ENCODE peak calls at places on chromosomes 2 and 18, in six cellular contexts. G, V, M, P, U and H are unnamed samples.

GRCh38 chr2:113240915-113241911 is 37.5 kb downstream of the PAX8 start:
- DNase-seq in G (peak; percentile 99), V (peak; percentile 70), M (peak; percentile 90), P (no peak), U (peak; percentile 93), H (peak; percentile 93)

GRCh38 chr2:222287862-222288479 is 10.8 kb downstream of the PAX3 start:
- DNase-seq in G (no peak), V (no peak), M (no peak), P (no peak), U (no peak), H (no peak)

GRCh38 chr18:79326413-79327198 is 69.1 kb upstream of the NFATC1 start:
- DNase-seq in G (no peak), V (no peak), M (no peak), P (no peak), U (no peak), H (no peak)

GRCh38 chr18:46946656-46947282 is 29.4 kb downstream of the KATNAL2 start:
- DNase-seq in G (peak; percentile 88), V (peak; percentile 25), M (no peak), P (no peak), U (peak; percentile 90), H (no peak)

GRCh38 chr2:232951891-232952290 is 61.2 kb downstream of the NGEF start:
- DNase-seq in G (no peak), V (no peak), M (no peak), P (no peak), U (no peak), H (no peak)

GRCh38 chr2:190533175-190533967 is 1.2 kb downstream of the NEMP2 start:
- DNase-seq in G (no peak), V (peak; percentile 24), M (no peak), P (no peak), U (no peak), H (peak; percentile 47)

GRCh38 chr2:120708944-120709607 is 26.6 kb upstream of the GLI2 start:
- DNase-seq in G (no peak), V (no peak), M (no peak), P (no peak), U (no peak), H (no peak)

GRCh38 chr18:3328522-3328921 is 66.6 kb downstream of the MYL12B start:
- DNase-seq in G (no peak), V (no peak), M (no peak), P (no peak), U (no peak), H (no peak)

GRCh38 chr18:68660355-68661183 is 54.3 kb downstream of the TMX3 start:
- DNase-seq in G (peak; percentile 3), V (peak; percentile 33), M (peak; percentile 33), P (no peak), U (peak; percentile 42), H (peak; percentile 35)

GRCh38 chr18:44579028-44579692 is 101.5 kb upstream of the SETBP1 start:
- DNase-seq in G (peak; percentile 6), V (peak; percentile 16), M (peak; percentile 1), P (no peak), U (no peak), H (peak; percentile 28)

GRCh38 chr18:75612491-75612890 is 185.0 kb upstream of the SMIM21 start:
- DNase-seq in G (no peak), V (no peak), M (no peak), P (no peak), U (no peak), H (no peak)

GRCh38 chr2:65436169-65436824 is 3.9 kb upstream of the SPRED2 start:
- DNase-seq in G (peak; percentile 73), V (peak; percentile 93), M (peak; percentile 89), P (no peak), U (peak; percentile 59), H (peak; percentile 95)

GRCh38 chr2:203225423-203226039 is 13.3 kb upstream of the CYP20A1 start:
- DNase-seq in G (no peak), V (peak; percentile 35), M (peak; percentile 35), P (no peak), U (peak; percentile 32), H (peak; percentile 43)

GRCh38 chr18:59699750-59700534 is 2.7 kb upstream of the CCBE1 start:
- DNase-seq in G (no peak), V (no peak), M (no peak), P (no peak), U (no peak), H (no peak)

GRCh38 chr2:98463988-98464771 is 19.5 kb downstream of the INPP4A start:
- DNase-seq in G (no peak), V (peak; percentile 51), M (no peak), P (no peak), U (no peak), H (peak; percentile 95)

GRCh38 chr2:223779877-223780276 is 57.5 kb downstream of the AP1S3 start:
- DNase-seq in G (peak; percentile 50), V (peak; percentile 52), M (peak; percentile 68), P (no peak), U (peak; percentile 53), H (peak; percentile 76)

GRCh38 chr2:134178109-134178877 is 75.6 kb upstream of the MGAT5 start:
- DNase-seq in G (no peak), V (no peak), M (no peak), P (no peak), U (peak; percentile 10), H (no peak)

GRCh38 chr2:159445307-159445706 is 158.8 kb upstream of the WDSUB1 start:
- DNase-seq in G (no peak), V (no peak), M (no peak), P (no peak), U (no peak), H (no peak)

GRCh38 chr2:30213326-30213725 is 18.0 kb upstream of the LBH start:
- DNase-seq in G (no peak), V (no peak), M (no peak), P (no peak), U (no peak), H (no peak)

GRCh38 chr2:96153291-96153713 is 8.1 kb upstream of the DUSP2 start:
- DNase-seq in G (no peak), V (no peak), M (no peak), P (no peak), U (no peak), H (no peak)

GRCh38 chr18:43471873-43472272 is 194.6 kb upstream of the SYT4 start:
- DNase-seq in G (no peak), V (no peak), M (no peak), P (no peak), U (no peak), H (no peak)

DNA sequence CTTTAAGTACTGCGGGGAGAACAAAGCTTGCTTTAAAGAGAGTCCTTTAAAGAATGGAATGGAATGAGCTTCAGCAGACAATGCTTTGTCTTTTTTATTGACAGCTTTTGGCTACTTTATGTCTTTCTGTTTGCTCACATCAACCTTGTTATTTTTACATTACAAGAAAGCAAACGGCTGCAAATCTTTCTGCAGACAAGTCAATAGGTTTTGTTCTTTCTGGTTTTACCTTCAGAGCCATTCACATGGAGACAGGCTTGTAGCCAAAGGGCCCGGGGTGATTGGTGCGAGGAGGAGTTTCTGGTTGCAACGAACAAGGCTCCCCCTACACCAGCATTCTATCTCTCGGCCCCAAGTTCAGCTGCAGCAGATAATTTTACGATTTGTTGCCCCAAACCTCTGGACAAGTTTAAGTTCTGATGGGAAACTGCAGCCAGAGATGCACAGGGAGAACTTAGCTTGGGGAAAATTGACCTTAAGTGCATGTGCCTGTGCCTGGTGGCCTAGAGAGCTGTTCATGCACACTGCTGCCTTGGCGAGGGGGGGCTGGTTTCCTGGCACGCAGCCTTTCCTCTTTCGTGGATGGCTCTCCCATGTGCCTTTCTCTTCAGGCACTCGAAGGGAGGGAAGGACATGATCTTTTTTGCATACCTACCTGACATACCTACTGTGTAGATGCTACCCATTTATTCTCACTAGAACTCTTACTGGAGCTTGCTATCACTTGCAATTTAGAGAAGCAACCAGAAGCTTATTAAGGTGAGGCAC is 543.2 kb downstream of the DCDC2C start:
- DNase-seq in G (no peak), V (no peak), M (no peak), P (no peak), U (no peak), H (no peak)
- TF ChIP-seq MYC in G (no peak), V (no peak), M (no peak), P (no peak), U (no peak), H (no peak)

GRCh38 chr2:138035597-138036217 is 71.4 kb downstream of the HNMT start:
- DNase-seq in G (no peak), V (no peak), M (no peak), P (no peak), U (no peak), H (no peak)
- H3K4me3 ChIP-seq in G (no peak overlapping the region), V (no peak overlapping the region), M (no peak overlapping the region), P (no peak overlapping the region), U (no peak overlapping the region), H (no peak overlapping the region)

DNA sequence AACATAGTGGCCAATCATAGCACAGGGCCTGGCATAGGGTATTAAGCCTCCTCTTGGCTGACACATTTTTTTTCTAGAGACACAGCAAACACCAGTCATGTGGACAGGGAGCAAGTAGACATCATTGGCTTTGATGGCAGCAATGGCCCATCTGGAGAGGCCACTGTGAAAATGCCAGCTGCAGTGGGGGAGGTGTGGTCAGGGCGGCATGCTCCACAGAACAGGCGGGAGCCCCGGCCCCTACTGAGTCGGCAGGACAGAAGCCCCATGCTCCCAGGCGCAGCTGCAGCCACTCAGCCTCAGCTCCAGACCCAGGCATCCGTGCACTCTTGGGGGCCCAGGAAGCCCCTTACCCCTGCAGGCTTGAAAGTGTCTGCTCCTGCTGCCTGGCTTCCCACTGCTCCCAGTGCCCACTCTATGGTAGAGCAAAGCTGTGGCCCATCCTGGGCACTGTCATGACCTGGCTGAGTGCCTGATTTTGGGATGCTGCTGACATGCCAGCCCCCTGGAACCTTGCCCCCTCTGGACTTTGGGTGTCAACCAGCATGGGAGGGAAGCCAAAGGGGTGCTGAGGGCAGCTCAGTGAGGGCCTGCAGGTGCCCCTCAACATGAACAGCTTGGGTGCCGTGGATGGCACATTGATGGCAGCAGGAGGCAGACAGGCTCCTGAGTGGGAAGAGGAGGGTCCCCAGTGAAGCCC is 23.3 kb upstream of the UBE2F start:
- DNase-seq in G (no peak), V (no peak), M (no peak), P (no peak), U (no peak), H (no peak)
- TF ChIP-seq MYC in G (no peak), V (no peak), M (no peak), P (no peak), U (no peak), H (no peak)

GRCh38 chr2:62744603-62745002 is 39.1 kb downstream of the EHBP1 start:
- DNase-seq in G (no peak), V (no peak), M (no peak), P (no peak), U (no peak), H (no peak)
- H3K4me3 ChIP-seq in G (no peak overlapping the region), V (no peak overlapping the region), M (no peak overlapping the region), P (no peak overlapping the region), U (no peak overlapping the region), H (no peak overlapping the region)

GRCh38 chr18:12474876-12475275 is 67.1 kb downstream of the PRELID3A start:
- DNase-seq in G (no peak), V (no peak), M (no peak), P (no peak), U (no peak), H (no peak)

GRCh38 chr18:12477606-12478005 is 69.9 kb downstream of the PRELID3A start:
- DNase-seq in G (no peak), V (no peak), M (no peak), P (no peak), U (no peak), H (no peak)

GRCh38 chr18:12476955-12477354 is 69.2 kb downstream of the PRELID3A start:
- DNase-seq in G (no peak), V (no peak), M (no peak), P (no peak), U (no peak), H (peak; percentile 39)

GRCh38 chr18:12479982-12480381 is 72.3 kb downstream of the PRELID3A start:
- DNase-seq in G (no peak), V (no peak), M (no peak), P (no peak), U (no peak), H (no peak)

GRCh38 chr18:12478269-12479057 is 70.7 kb downstream of the PRELID3A start:
- DNase-seq in G (no peak), V (no peak), M (no peak), P (no peak), U (no peak), H (peak; percentile 14)
- TF ChIP-seq MYC in G (no peak), V (no peak), M (no peak), P (no peak), U (no peak), H (no peak)